ENCODE peak calls at places on chromosomes 7 and 10, in five cellular contexts. O is heart left ventricle, N is mucosa of descending colon, K is GM12865, M is HFFc6. V is an unnamed sample.

GRCh38 chr7:96236198-96237039 is 85.5 kb downstream of the SLC25A13 start:
- DNase-seq in K (no peak), M (no peak), O (no peak), N (no peak), V (no peak)

GRCh38 chr7:36130236-36130945 is 22.7 kb upstream of the EEPD1 start:
- DNase-seq in O (no peak), N (no peak), M (no peak), K (no peak), V (no peak)

GRCh38 chr10:93436577-93436976 is 45.6 kb downstream of the MYOF start:
- DNase-seq in N (no peak), K (no peak), O (no peak), M (peak; percentile 98), V (no peak)

GRCh38 chr10:75662715-75663114 is 231.3 kb downstream of the LRMDA start:
- DNase-seq in M (peak; percentile 3), K (no peak), O (no peak), N (no peak), V (no peak)

GRCh38 chr7:2248984-2249694 is 7.1 kb downstream of the NUDT1 start:
- DNase-seq in O (peak; percentile 82), K (peak; percentile 69), M (peak; percentile 96), N (no peak), V (peak; percentile 77)

GRCh38 chr10:72122221-72122620 is 33.9 kb upstream of the SPOCK2 start:
- DNase-seq in K (no peak), O (no peak), N (no peak), M (no peak), V (no peak)

GRCh38 chr10:60908896-60909295 is 35.1 kb downstream of the RHOBTB1 start:
- DNase-seq in K (no peak), O (no peak), M (no peak), N (no peak), V (no peak)

GRCh38 chr7:159008055-159008405 is 136.6 kb downstream of the VIPR2 start:
- DNase-seq in N (no peak), O (peak; percentile 51), K (no peak), M (no peak), V (no peak)

GRCh38 chr10:86165666-86166065 is 200.9 kb downstream of the GRID1 start:
- DNase-seq in O (no peak), K (no peak), M (no peak), N (no peak), V (no peak)

GRCh38 chr10:79390551-79391229 is 43.4 kb downstream of the PPIF start:
- DNase-seq in K (peak; percentile 43), O (peak; percentile 66), N (peak; percentile 49), M (no peak), V (peak; percentile 49)

GRCh38 chr7:34320926-34321609 is 336.9 kb upstream of the NPSR1 start:
- DNase-seq in K (peak; percentile 72), M (peak; percentile 80), N (no peak), O (no peak), V (peak; percentile 89)

GRCh38 chr7:19392246-19392645 is 247.0 kb upstream of the FERD3L start:
- DNase-seq in M (peak; percentile 68), K (no peak), O (no peak), N (no peak), V (no peak)

GRCh38 chr7:112290065-112290464 is 83.6 kb downstream of the ZNF277 start:
- DNase-seq in K (no peak), O (no peak), M (peak; percentile 40), N (no peak), V (no peak)

GRCh38 chr7:39540320-39540719 is 25.9 kb upstream of the YAE1 start:
- DNase-seq in M (no peak), K (no peak), N (no peak), O (no peak), V (no peak)

GRCh38 chr7:140593583-140593982 is 47.0 kb downstream of the DENND2A start:
- DNase-seq in M (no peak), O (no peak), K (no peak), N (no peak), V (no peak)

GRCh38 chr7:128041203-128041602 is 10.0 kb upstream of the LRRC4 start:
- DNase-seq in N (no peak), O (no peak), K (no peak), M (peak; percentile 69), V (no peak)

GRCh38 chr10:119614686-119615085 is 17.9 kb upstream of the TIAL1 start:
- DNase-seq in N (no peak), M (no peak), K (no peak), O (no peak), V (peak; percentile 6)

GRCh38 chr7:132988117-132988516 is 93.8 kb downstream of the CHCHD3 start:
- DNase-seq in N (no peak), K (no peak), M (no peak), O (no peak), V (no peak)

GRCh38 chr10:119575506-119575905 is 21.3 kb downstream of the TIAL1 start:
- DNase-seq in K (no peak), N (no peak), O (no peak), M (no peak), V (no peak)

GRCh38 chr10:117743517-117743916 is 201.0 kb downstream of the EMX2 start:
- DNase-seq in N (no peak), K (no peak), M (no peak), O (no peak), V (no peak)

GRCh38 chr7:55251911-55252310 is 113.2 kb upstream of the LANCL2 start:
- DNase-seq in N (no peak), O (no peak), M (no peak), K (no peak), V (no peak)

GRCh38 chr7:87475359-87476178 is at the start of gene ABCB4:
- DNase-seq in M (no peak), O (peak; percentile 65), K (peak; percentile 47), N (peak; percentile 50), V (no peak)

GRCh38 chr7:149257146-149257545 is 4.8 kb upstream of the ZNF783 start:
- DNase-seq in M (peak; percentile 62), K (no peak), N (no peak), O (no peak), V (no peak)

GRCh38 chr10:17316488-17317170 is 88.6 kb downstream of the VIM start:
- DNase-seq in N (no peak), O (no peak), M (no peak), K (peak; percentile 4), V (no peak)

GRCh38 chr10:44973323-44974081 is 5.1 kb downstream of the DEPP1 start:
- DNase-seq in N (no peak), K (peak; percentile 77), M (no peak), O (no peak), V (no peak)

GRCh38 chr10:43739171-43739570 is 90.5 kb upstream of the ZNF32 start:
- DNase-seq in O (no peak), M (no peak), K (no peak), N (no peak), V (no peak)

GRCh38 chr7:120014920-120015465 is 258.0 kb upstream of the KCND2 start:
- DNase-seq in O (no peak), N (no peak), M (no peak), K (no peak), V (no peak)

GRCh38 chr10:4512557-4513286 is 313.3 kb upstream of the AKR1E2 start:
- DNase-seq in O (peak; percentile 62), N (no peak), M (peak; percentile 57), K (peak; percentile 5), V (no peak)

GRCh38 chr7:106285801-106286492 is 1.2 kb upstream of the NAMPT start:
- DNase-seq in N (no peak), O (no peak), M (no peak), K (peak; percentile 93), V (no peak)

GRCh38 chr10:62851449-62851848 is 35.3 kb upstream of the EGR2 start:
- DNase-seq in O (no peak), N (no peak), M (no peak), K (peak; percentile 58), V (no peak)

GRCh38 chr7:95102662-95103061 is 195.3 kb downstream of the PPP1R9A start:
- DNase-seq in N (no peak), O (no peak), K (no peak), M (no peak), V (no peak)

DNA sequence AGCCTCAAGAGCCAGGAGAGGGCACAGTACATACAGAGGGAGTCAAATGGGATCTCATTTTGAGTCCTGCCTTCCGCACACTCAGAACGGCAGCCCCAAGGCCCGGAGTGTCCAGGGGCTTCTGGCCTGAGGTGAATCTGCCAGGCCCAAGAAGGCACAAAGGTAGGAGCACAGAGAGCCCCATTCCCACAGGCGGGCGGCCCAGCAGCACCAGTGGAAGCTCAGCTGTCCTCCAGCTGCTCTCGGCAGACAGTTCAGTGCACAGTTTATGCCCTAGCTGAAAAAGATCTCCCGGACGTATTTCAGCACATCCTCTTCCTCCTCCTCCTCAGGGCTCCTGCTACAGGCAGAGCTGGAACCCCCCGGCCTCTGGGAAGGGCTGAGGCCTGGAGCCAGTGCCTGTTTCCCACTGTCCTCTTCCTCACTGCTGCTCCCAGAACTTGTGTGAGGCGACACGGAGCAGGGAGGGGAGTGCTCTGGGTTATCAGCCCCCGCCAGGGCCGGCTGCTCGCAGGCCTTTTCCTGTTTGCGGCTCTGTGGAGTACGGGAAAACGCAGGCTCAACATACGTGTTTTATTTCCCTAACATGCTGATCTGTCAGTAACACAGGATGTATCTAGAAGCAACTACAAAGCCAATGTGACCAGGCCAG is 4.0 kb downstream of the CYREN start:
- DNase-seq in K (no peak), M (no peak), O (no peak), N (no peak), V (no peak)
- TF ChIP-seq CTCF in K (no peak), M (no peak), O (no peak), N (no peak), V (no peak)

GRCh38 chr7:94064541-94065191 is 60.5 kb upstream of the BET1 start:
- DNase-seq in N (no peak), M (peak; percentile 57), K (no peak), O (no peak), V (no peak)
- TF ChIP-seq CTCF in N (no peak), M (no peak), K (no peak), O (no peak), V (no peak)

GRCh38 chr7:154287370-154287769 is 235.2 kb downstream of the DPP6 start:
- DNase-seq in O (no peak), M (no peak), K (no peak), N (no peak), V (no peak)
- TF ChIP-seq CTCF in O (no peak), M (no peak), K (no peak), N (no peak), V (no peak)

GRCh38 chr10:124605856-124606812 is 138.0 kb downstream of the FAM53B start:
- DNase-seq in N (peak; percentile 41), K (no peak), M (no peak), O (peak; percentile 56), V (no peak)

GRCh38 chr10:124609698-124610097 is 134.5 kb downstream of the FAM53B start:
- DNase-seq in M (no peak), N (no peak), O (no peak), K (no peak), V (no peak)

GRCh38 chr10:124606822-124607221 is 137.4 kb downstream of the FAM53B start:
- DNase-seq in O (peak; percentile 55), N (no peak), K (no peak), M (no peak), V (no peak)

GRCh38 chr10:124608093-124608721 is 136.0 kb downstream of the FAM53B start:
- DNase-seq in N (no peak), O (no peak), M (no peak), K (no peak), V (no peak)

DNA sequence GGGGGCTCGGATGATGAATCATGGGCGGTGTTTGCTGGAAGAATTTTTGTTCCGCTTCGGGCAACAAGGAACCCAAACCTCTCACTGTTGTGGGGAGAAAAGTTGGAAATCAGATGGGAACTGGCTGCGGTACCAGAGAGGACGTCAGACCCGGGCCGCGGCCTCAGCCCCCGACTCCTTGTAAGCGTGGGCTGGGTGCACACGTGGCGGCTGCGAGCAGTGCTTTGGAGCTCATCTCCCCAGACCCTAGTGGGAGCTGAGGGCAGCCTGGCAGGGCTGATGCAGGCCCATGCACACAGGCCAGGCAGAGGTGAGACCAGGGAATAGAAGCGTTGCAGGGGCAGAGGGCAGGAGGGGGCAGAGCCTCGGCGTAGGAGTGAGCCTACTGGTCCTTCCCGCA is 136.5 kb downstream of the FAM53B start:
- DNase-seq in O (no peak), M (no peak), N (no peak), K (no peak), V (no peak)
- TF ChIP-seq CTCF in O (no peak), M (no peak), N (no peak), K (no peak), V (no peak)

V was measured in RWPE2.